ENCODE peak calls at places on chromosomes 1 and 21, in eight cellular contexts. One of them, this sample, is unnamed.

GRCh38 chr1:228953207-228953606 is 217.9 kb downstream of the RHOU start:
- DNase-seq in GM12878: no peak
- DNase-seq in adrenal gland: no peak
- DNase-seq in IMR-90: no peak
- DNase-seq in right lobe of liver: no peak
- DNase-seq in Peyer's patch: no peak
- DNase-seq in transverse colon: no peak
- DNase-seq in HCT116: no peak
- DNase-seq in this sample: no peak

GRCh38 chr1:16905856-16906702 is 10.3 kb downstream of the RNU1-2 start:
- DNase-seq in Peyer's patch: no peak
- DNase-seq in GM12878: no peak
- DNase-seq in right lobe of liver: no peak
- DNase-seq in IMR-90: peak; percentile 56
- DNase-seq in transverse colon: no peak
- DNase-seq in HCT116: no peak
- DNase-seq in adrenal gland: no peak
- DNase-seq in this sample: no peak

GRCh38 chr1:219577331-219577730 is 35.6 kb downstream of the ZC3H11B start:
- DNase-seq in Peyer's patch: no peak
- DNase-seq in right lobe of liver: no peak
- DNase-seq in IMR-90: no peak
- DNase-seq in transverse colon: no peak
- DNase-seq in HCT116: no peak
- DNase-seq in adrenal gland: no peak
- DNase-seq in GM12878: no peak
- DNase-seq in this sample: no peak

GRCh38 chr1:45583666-45584350 is at the start of gene NASP:
- DNase-seq in HCT116: peak; percentile 63
- DNase-seq in transverse colon: peak; percentile 92
- DNase-seq in IMR-90: peak; percentile 68
- DNase-seq in adrenal gland: peak; percentile 88
- DNase-seq in GM12878: no peak
- DNase-seq in Peyer's patch: peak; percentile 91
- DNase-seq in right lobe of liver: peak; percentile 88
- DNase-seq in this sample: peak; percentile 95

GRCh38 chr1:6464514-6464836 is 1.5 kb downstream of the TNFRSF25 start:
- DNase-seq in HCT116: no peak
- DNase-seq in IMR-90: no peak
- DNase-seq in adrenal gland: peak; percentile 27
- DNase-seq in right lobe of liver: peak; percentile 90
- DNase-seq in Peyer's patch: no peak
- DNase-seq in transverse colon: peak; percentile 70
- DNase-seq in GM12878: no peak
- DNase-seq in this sample: no peak

GRCh38 chr1:153072806-153073726 is 1.7 kb upstream of the SPRR2B start:
- DNase-seq in transverse colon: no peak
- DNase-seq in Peyer's patch: no peak
- DNase-seq in GM12878: no peak
- DNase-seq in HCT116: no peak
- DNase-seq in IMR-90: no peak
- DNase-seq in adrenal gland: no peak
- DNase-seq in right lobe of liver: no peak
- DNase-seq in this sample: no peak

GRCh38 chr1:53326598-53327182 is 1.2 kb downstream of the LRP8 start:
- DNase-seq in IMR-90: no peak
- DNase-seq in adrenal gland: no peak
- DNase-seq in transverse colon: no peak
- DNase-seq in HCT116: no peak
- DNase-seq in Peyer's patch: peak; percentile 22
- DNase-seq in right lobe of liver: peak; percentile 29
- DNase-seq in GM12878: no peak
- DNase-seq in this sample: no peak

GRCh38 chr1:24267003-24267402 is 52.2 kb upstream of the GRHL3 start:
- DNase-seq in HCT116: no peak
- DNase-seq in right lobe of liver: no peak
- DNase-seq in IMR-90: no peak
- DNase-seq in Peyer's patch: no peak
- DNase-seq in transverse colon: no peak
- DNase-seq in adrenal gland: no peak
- DNase-seq in GM12878: no peak
- DNase-seq in this sample: no peak

GRCh38 chr1:168266644-168267186 is 14.0 kb upstream of the TBX19 start:
- DNase-seq in right lobe of liver: peak; percentile 55
- DNase-seq in Peyer's patch: no peak
- DNase-seq in IMR-90: no peak
- DNase-seq in HCT116: no peak
- DNase-seq in adrenal gland: peak; percentile 14
- DNase-seq in transverse colon: no peak
- DNase-seq in GM12878: no peak
- DNase-seq in this sample: no peak

GRCh38 chr1:30750751-30751291 is 6.8 kb downstream of the LAPTM5 start:
- DNase-seq in adrenal gland: no peak
- DNase-seq in HCT116: no peak
- DNase-seq in GM12878: no peak
- DNase-seq in IMR-90: no peak
- DNase-seq in right lobe of liver: no peak
- DNase-seq in transverse colon: no peak
- DNase-seq in Peyer's patch: peak; percentile 89
- DNase-seq in this sample: no peak

GRCh38 chr1:184919892-184920291 is 54.4 kb downstream of the NIBAN1 start:
- DNase-seq in transverse colon: no peak
- DNase-seq in right lobe of liver: no peak
- DNase-seq in Peyer's patch: no peak
- DNase-seq in IMR-90: no peak
- DNase-seq in GM12878: no peak
- DNase-seq in HCT116: no peak
- DNase-seq in adrenal gland: no peak
- DNase-seq in this sample: no peak
- TF ChIP-seq POLR2A in transverse colon: no peak
- TF ChIP-seq POLR2A in right lobe of liver: no peak
- TF ChIP-seq POLR2A in Peyer's patch: no peak
- TF ChIP-seq POLR2A in IMR-90: no peak
- TF ChIP-seq POLR2A in GM12878: no peak
- TF ChIP-seq POLR2A in HCT116: no peak
- TF ChIP-seq POLR2A in adrenal gland: no peak
- TF ChIP-seq POLR2A in this sample: no peak

GRCh38 chr1:143643148-143643885 is 328.5 kb downstream of the FAM72C start:
- DNase-seq in Peyer's patch: no peak
- DNase-seq in HCT116: no peak
- DNase-seq in adrenal gland: no peak
- DNase-seq in GM12878: no peak
- DNase-seq in IMR-90: no peak
- DNase-seq in transverse colon: no peak
- DNase-seq in right lobe of liver: no peak
- DNase-seq in this sample: no peak
- H3K4me3 ChIP-seq in Peyer's patch: no peak overlapping the region
- H3K4me3 ChIP-seq in HCT116: no peak overlapping the region
- H3K4me3 ChIP-seq in adrenal gland: no peak overlapping the region
- H3K4me3 ChIP-seq in GM12878: no peak overlapping the region
- H3K4me3 ChIP-seq in IMR-90: no peak overlapping the region
- H3K4me3 ChIP-seq in transverse colon: no peak overlapping the region
- H3K4me3 ChIP-seq in right lobe of liver: no peak overlapping the region
- H3K4me3 ChIP-seq in this sample: no peak overlapping the region

DNA sequence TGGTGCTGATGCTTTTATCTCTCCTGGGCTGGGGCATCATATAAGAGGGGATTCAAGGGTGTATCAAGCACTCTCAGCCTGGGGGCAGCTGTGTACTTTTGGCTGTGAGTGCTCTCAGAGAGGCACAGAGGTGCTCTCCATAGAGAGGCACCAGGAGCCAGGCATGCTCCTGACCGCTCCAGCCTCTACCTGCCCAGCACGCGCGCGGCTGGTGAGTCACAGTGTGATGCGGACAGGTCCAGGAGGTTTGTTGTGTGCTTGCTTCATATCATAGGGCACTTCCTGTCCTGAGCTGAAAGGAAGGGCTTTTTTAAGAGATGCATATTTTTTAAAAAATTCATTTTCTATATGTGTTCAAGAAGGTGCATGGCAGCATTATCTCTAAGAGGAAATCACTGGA is 93.6 kb upstream of the BCAR3 start:
- DNase-seq in transverse colon: no peak
- DNase-seq in GM12878: no peak
- DNase-seq in adrenal gland: no peak
- DNase-seq in Peyer's patch: no peak
- DNase-seq in right lobe of liver: no peak
- DNase-seq in IMR-90: no peak
- DNase-seq in HCT116: peak; percentile 50
- DNase-seq in this sample: no peak
- TF ChIP-seq POLR2A in transverse colon: no peak
- TF ChIP-seq POLR2A in GM12878: no peak
- TF ChIP-seq POLR2A in adrenal gland: no peak
- TF ChIP-seq POLR2A in Peyer's patch: no peak
- TF ChIP-seq POLR2A in right lobe of liver: no peak
- TF ChIP-seq POLR2A in IMR-90: no peak
- TF ChIP-seq POLR2A in HCT116: no peak
- TF ChIP-seq POLR2A in this sample: no peak

GRCh38 chr21:19239696-19240095 is 836.1 kb upstream of the TMPRSS15 start:
- DNase-seq in Peyer's patch: no peak
- DNase-seq in IMR-90: no peak
- DNase-seq in transverse colon: no peak
- DNase-seq in right lobe of liver: no peak
- DNase-seq in adrenal gland: no peak
- DNase-seq in HCT116: no peak
- DNase-seq in GM12878: no peak
- DNase-seq in this sample: no peak
- H3K4me3 ChIP-seq in Peyer's patch: no peak overlapping the region
- H3K4me3 ChIP-seq in IMR-90: no peak overlapping the region
- H3K4me3 ChIP-seq in transverse colon: no peak overlapping the region
- H3K4me3 ChIP-seq in right lobe of liver: no peak overlapping the region
- H3K4me3 ChIP-seq in adrenal gland: no peak overlapping the region
- H3K4me3 ChIP-seq in HCT116: no peak overlapping the region
- H3K4me3 ChIP-seq in GM12878: no peak overlapping the region
- H3K4me3 ChIP-seq in this sample: no peak overlapping the region

GRCh38 chr1:47867447-47868347 is 129.5 kb downstream of the TRABD2B start:
- DNase-seq in Peyer's patch: no peak
- DNase-seq in transverse colon: no peak
- DNase-seq in right lobe of liver: no peak
- DNase-seq in IMR-90: no peak
- DNase-seq in HCT116: no peak
- DNase-seq in GM12878: no peak
- DNase-seq in adrenal gland: no peak
- DNase-seq in this sample: no peak

GRCh38 chr1:47870480-47870879 is 126.7 kb downstream of the TRABD2B start:
- DNase-seq in transverse colon: no peak
- DNase-seq in IMR-90: no peak
- DNase-seq in Peyer's patch: no peak
- DNase-seq in HCT116: no peak
- DNase-seq in right lobe of liver: no peak
- DNase-seq in GM12878: no peak
- DNase-seq in adrenal gland: no peak
- DNase-seq in this sample: no peak

GRCh38 chr1:47866631-47867446 is 130.3 kb downstream of the TRABD2B start:
- DNase-seq in HCT116: no peak
- DNase-seq in adrenal gland: no peak
- DNase-seq in transverse colon: no peak
- DNase-seq in Peyer's patch: no peak
- DNase-seq in IMR-90: no peak
- DNase-seq in GM12878: no peak
- DNase-seq in right lobe of liver: no peak
- DNase-seq in this sample: no peak

GRCh38 chr1:47868348-47868676 is 128.9 kb downstream of the TRABD2B start:
- DNase-seq in HCT116: no peak
- DNase-seq in IMR-90: no peak
- DNase-seq in Peyer's patch: no peak
- DNase-seq in right lobe of liver: no peak
- DNase-seq in transverse colon: no peak
- DNase-seq in adrenal gland: no peak
- DNase-seq in GM12878: no peak
- DNase-seq in this sample: no peak

GRCh38 chr1:47865881-47866535 is 131.2 kb downstream of the TRABD2B start:
- DNase-seq in IMR-90: no peak
- DNase-seq in GM12878: no peak
- DNase-seq in transverse colon: no peak
- DNase-seq in Peyer's patch: no peak
- DNase-seq in HCT116: no peak
- DNase-seq in adrenal gland: no peak
- DNase-seq in right lobe of liver: no peak
- DNase-seq in this sample: no peak
- TF ChIP-seq POLR2A in IMR-90: no peak
- TF ChIP-seq POLR2A in GM12878: no peak
- TF ChIP-seq POLR2A in transverse colon: no peak
- TF ChIP-seq POLR2A in Peyer's patch: peak; percentile 40
- TF ChIP-seq POLR2A in HCT116: no peak
- TF ChIP-seq POLR2A in adrenal gland: no peak
- TF ChIP-seq POLR2A in right lobe of liver: no peak
- TF ChIP-seq POLR2A in this sample: no peak

DNA sequence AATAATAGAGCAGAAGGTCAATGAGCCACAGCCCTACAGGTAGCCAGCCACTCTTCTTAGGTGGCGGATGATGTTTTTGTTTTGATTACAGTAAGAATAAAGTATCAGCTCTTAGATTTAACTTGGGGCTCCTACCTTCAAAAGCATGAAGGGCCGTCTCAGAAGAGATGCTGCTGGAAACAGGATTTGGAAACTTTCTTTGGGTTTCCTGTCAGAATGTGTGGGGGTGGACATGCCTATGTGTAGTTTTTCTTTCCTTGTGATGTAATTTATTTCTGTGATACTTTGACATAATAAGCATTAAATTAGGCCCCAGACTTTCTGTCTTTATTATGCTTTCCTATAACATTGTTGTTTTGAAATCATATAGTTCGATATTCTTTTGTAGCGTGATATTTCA is 1.5 kb downstream of the RAP1A start:
- DNase-seq in transverse colon: no peak
- DNase-seq in adrenal gland: no peak
- DNase-seq in GM12878: no peak
- DNase-seq in right lobe of liver: no peak
- DNase-seq in Peyer's patch: no peak
- DNase-seq in HCT116: no peak
- DNase-seq in IMR-90: peak; percentile 11
- DNase-seq in this sample: no peak
- H3K4me3 ChIP-seq in transverse colon: peak overlapping the region; percentile 99
- H3K4me3 ChIP-seq in adrenal gland: peak overlapping the region; percentile 81
- H3K4me3 ChIP-seq in GM12878: peak overlapping the region; percentile 87
- H3K4me3 ChIP-seq in right lobe of liver: peak overlapping the region; percentile 79
- H3K4me3 ChIP-seq in Peyer's patch: peak overlapping the region; percentile 94
- H3K4me3 ChIP-seq in HCT116: peak overlapping the region; percentile 80
- H3K4me3 ChIP-seq in IMR-90: peak overlapping the region; percentile 99
- H3K4me3 ChIP-seq in this sample: peak overlapping the region; percentile 66

This sample was measured in sigmoid colon.